ENCODE peak calls at places on chromosomes 12 and 14, in seven cellular contexts. One of them, this sample, is unnamed.

GRCh38 chr12:77577756-77578155 is 252.9 kb upstream of the NAV3 start:
- DNase-seq in right lobe of liver: no peak
- DNase-seq in IMR-90: peak
- DNase-seq in ovary: no peak
- DNase-seq in lower leg skin: no peak
- DNase-seq in thyroid gland: no peak
- DNase-seq in transverse colon: no peak
- DNase-seq in this sample: no peak

GRCh38 chr14:33408291-33408690 is 469.6 kb downstream of the NPAS3 start:
- DNase-seq in right lobe of liver: no peak
- DNase-seq in lower leg skin: no peak
- DNase-seq in transverse colon: no peak
- DNase-seq in IMR-90: no peak
- DNase-seq in ovary: no peak
- DNase-seq in thyroid gland: no peak
- DNase-seq in this sample: no peak

GRCh38 chr14:95149441-95149840 is 7.9 kb downstream of the DICER1 start:
- DNase-seq in right lobe of liver: no peak
- DNase-seq in IMR-90: no peak
- DNase-seq in transverse colon: no peak
- DNase-seq in lower leg skin: no peak
- DNase-seq in ovary: no peak
- DNase-seq in thyroid gland: no peak
- DNase-seq in this sample: no peak

GRCh38 chr12:15534322-15534721 is 212.0 kb downstream of the PTPRO start:
- DNase-seq in lower leg skin: no peak
- DNase-seq in thyroid gland: no peak
- DNase-seq in right lobe of liver: no peak
- DNase-seq in IMR-90: peak
- DNase-seq in ovary: no peak
- DNase-seq in transverse colon: no peak
- DNase-seq in this sample: no peak

GRCh38 chr12:30457621-30458289 is 237.9 kb downstream of the IPO8 start:
- DNase-seq in thyroid gland: no peak
- DNase-seq in right lobe of liver: no peak
- DNase-seq in lower leg skin: no peak
- DNase-seq in ovary: no peak
- DNase-seq in IMR-90: peak
- DNase-seq in transverse colon: no peak
- DNase-seq in this sample: no peak

GRCh38 chr12:25301798-25302197 is 51.1 kb upstream of the KRAS start:
- DNase-seq in ovary: no peak
- DNase-seq in right lobe of liver: no peak
- DNase-seq in lower leg skin: no peak
- DNase-seq in transverse colon: no peak
- DNase-seq in thyroid gland: no peak
- DNase-seq in IMR-90: peak
- DNase-seq in this sample: no peak

GRCh38 chr14:104688505-104688754 is 988 bp upstream of the INF2 start:
- DNase-seq in thyroid gland: no peak
- DNase-seq in transverse colon: no peak
- DNase-seq in IMR-90: no peak
- DNase-seq in ovary: no peak
- DNase-seq in right lobe of liver: no peak
- DNase-seq in lower leg skin: no peak
- DNase-seq in this sample: no peak

GRCh38 chr12:49854976-49855375 is 12.1 kb upstream of the BCDIN3D start:
- DNase-seq in ovary: no peak
- DNase-seq in IMR-90: no peak
- DNase-seq in thyroid gland: no peak
- DNase-seq in transverse colon: no peak
- DNase-seq in right lobe of liver: no peak
- DNase-seq in lower leg skin: no peak
- DNase-seq in this sample: peak

GRCh38 chr14:63594455-63595372 is 47.0 kb downstream of the WDR89 start:
- DNase-seq in thyroid gland: no peak
- DNase-seq in transverse colon: no peak
- DNase-seq in right lobe of liver: no peak
- DNase-seq in lower leg skin: no peak
- DNase-seq in ovary: no peak
- DNase-seq in IMR-90: no peak
- DNase-seq in this sample: no peak

GRCh38 chr12:104576980-104577925 is 120.5 kb downstream of the CHST11 start:
- DNase-seq in IMR-90: peak
- DNase-seq in lower leg skin: no peak
- DNase-seq in transverse colon: no peak
- DNase-seq in right lobe of liver: no peak
- DNase-seq in thyroid gland: no peak
- DNase-seq in ovary: no peak
- DNase-seq in this sample: no peak

GRCh38 chr12:131264625-131265024 is 310.9 kb downstream of the ADGRD1 start:
- DNase-seq in thyroid gland: peak
- DNase-seq in lower leg skin: no peak
- DNase-seq in right lobe of liver: no peak
- DNase-seq in ovary: peak
- DNase-seq in IMR-90: no peak
- DNase-seq in transverse colon: no peak
- DNase-seq in this sample: no peak

GRCh38 chr14:63855272-63855671 is 2.5 kb downstream of the SYNE2 start:
- DNase-seq in lower leg skin: no peak
- DNase-seq in ovary: no peak
- DNase-seq in IMR-90: no peak
- DNase-seq in thyroid gland: peak
- DNase-seq in transverse colon: no peak
- DNase-seq in right lobe of liver: no peak
- DNase-seq in this sample: no peak

GRCh38 chr14:91753501-91754128 is 21.7 kb upstream of the CATSPERB start:
- DNase-seq in ovary: no peak
- DNase-seq in lower leg skin: no peak
- DNase-seq in transverse colon: no peak
- DNase-seq in IMR-90: no peak
- DNase-seq in right lobe of liver: no peak
- DNase-seq in thyroid gland: no peak
- DNase-seq in this sample: no peak

GRCh38 chr12:69359531-69360347 is at the start of gene YEATS4:
- DNase-seq in right lobe of liver: peak
- DNase-seq in transverse colon: peak
- DNase-seq in IMR-90: peak
- DNase-seq in lower leg skin: peak
- DNase-seq in ovary: peak
- DNase-seq in thyroid gland: peak
- DNase-seq in this sample: peak
- TF ChIP-seq POLR2A in right lobe of liver: peak
- TF ChIP-seq POLR2A in transverse colon: peak
- TF ChIP-seq POLR2A in IMR-90: peak
- TF ChIP-seq POLR2A in lower leg skin: no peak
- TF ChIP-seq POLR2A in ovary: peak
- TF ChIP-seq POLR2A in thyroid gland: no peak
- TF ChIP-seq POLR2A in this sample: no peak

GRCh38 chr12:51538149-51538548 is 52.9 kb upstream of the SCN8A start:
- DNase-seq in ovary: no peak
- DNase-seq in transverse colon: no peak
- DNase-seq in lower leg skin: peak
- DNase-seq in right lobe of liver: no peak
- DNase-seq in thyroid gland: no peak
- DNase-seq in IMR-90: no peak
- DNase-seq in this sample: no peak
- H3K4me3 ChIP-seq in ovary: no peak
- H3K4me3 ChIP-seq in transverse colon: no peak
- H3K4me3 ChIP-seq in lower leg skin: no peak
- H3K4me3 ChIP-seq in right lobe of liver: no peak
- H3K4me3 ChIP-seq in thyroid gland: no peak
- H3K4me3 ChIP-seq in IMR-90: no peak
- H3K4me3 ChIP-seq in this sample: no peak

GRCh38 chr12:59396941-59397340 is 198.9 kb upstream of the SLC16A7 start:
- DNase-seq in lower leg skin: no peak
- DNase-seq in thyroid gland: no peak
- DNase-seq in transverse colon: no peak
- DNase-seq in right lobe of liver: no peak
- DNase-seq in IMR-90: peak
- DNase-seq in ovary: no peak
- DNase-seq in this sample: no peak
- TF ChIP-seq POLR2A in lower leg skin: no peak
- TF ChIP-seq POLR2A in thyroid gland: no peak
- TF ChIP-seq POLR2A in transverse colon: no peak
- TF ChIP-seq POLR2A in right lobe of liver: no peak
- TF ChIP-seq POLR2A in IMR-90: no peak
- TF ChIP-seq POLR2A in ovary: no peak
- TF ChIP-seq POLR2A in this sample: no peak

GRCh38 chr12:47811070-47811391 is 8.7 kb downstream of the HDAC7 start:
- DNase-seq in ovary: no peak
- DNase-seq in transverse colon: no peak
- DNase-seq in IMR-90: no peak
- DNase-seq in thyroid gland: peak
- DNase-seq in right lobe of liver: no peak
- DNase-seq in lower leg skin: no peak
- DNase-seq in this sample: no peak

GRCh38 chr12:47807338-47807737 is 12.4 kb downstream of the HDAC7 start:
- DNase-seq in thyroid gland: peak
- DNase-seq in IMR-90: no peak
- DNase-seq in right lobe of liver: no peak
- DNase-seq in lower leg skin: no peak
- DNase-seq in transverse colon: no peak
- DNase-seq in ovary: no peak
- DNase-seq in this sample: no peak

GRCh38 chr12:47808574-47809380 is 10.9 kb downstream of the HDAC7 start:
- DNase-seq in right lobe of liver: no peak
- DNase-seq in thyroid gland: peak
- DNase-seq in IMR-90: peak
- DNase-seq in transverse colon: peak
- DNase-seq in ovary: no peak
- DNase-seq in lower leg skin: no peak
- DNase-seq in this sample: no peak

GRCh38 chr12:47805417-47805816 is 14.3 kb downstream of the HDAC7 start:
- DNase-seq in transverse colon: no peak
- DNase-seq in right lobe of liver: no peak
- DNase-seq in lower leg skin: no peak
- DNase-seq in ovary: no peak
- DNase-seq in IMR-90: peak
- DNase-seq in thyroid gland: no peak
- DNase-seq in this sample: no peak

DNA sequence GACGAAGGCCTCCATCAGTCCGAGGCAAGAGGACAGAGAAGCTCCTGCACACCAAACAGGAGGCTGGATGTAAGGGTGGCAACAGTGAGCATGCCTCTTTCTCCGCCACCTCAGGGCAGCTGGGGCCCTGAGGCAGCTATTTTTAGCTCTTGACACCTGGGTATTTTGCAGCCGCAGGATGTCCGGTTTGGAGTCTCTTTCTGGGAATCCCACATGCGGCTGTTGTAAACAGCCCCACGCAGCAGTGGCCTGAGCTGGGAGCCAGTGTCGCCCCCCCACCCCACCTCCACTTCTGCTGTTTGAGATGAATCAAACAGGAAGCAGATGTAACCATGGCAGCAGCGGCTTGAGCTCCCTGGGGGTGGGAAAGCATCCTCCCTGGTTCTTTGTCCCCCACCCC is 11.7 kb downstream of the HDAC7 start:
- DNase-seq in thyroid gland: peak
- DNase-seq in lower leg skin: no peak
- DNase-seq in transverse colon: peak
- DNase-seq in right lobe of liver: no peak
- DNase-seq in ovary: peak
- DNase-seq in IMR-90: peak
- DNase-seq in this sample: no peak
- H3K4me3 ChIP-seq in thyroid gland: no peak
- H3K4me3 ChIP-seq in lower leg skin: no peak
- H3K4me3 ChIP-seq in transverse colon: no peak
- H3K4me3 ChIP-seq in right lobe of liver: no peak
- H3K4me3 ChIP-seq in ovary: no peak
- H3K4me3 ChIP-seq in IMR-90: no peak
- H3K4me3 ChIP-seq in this sample: no peak

DNA sequence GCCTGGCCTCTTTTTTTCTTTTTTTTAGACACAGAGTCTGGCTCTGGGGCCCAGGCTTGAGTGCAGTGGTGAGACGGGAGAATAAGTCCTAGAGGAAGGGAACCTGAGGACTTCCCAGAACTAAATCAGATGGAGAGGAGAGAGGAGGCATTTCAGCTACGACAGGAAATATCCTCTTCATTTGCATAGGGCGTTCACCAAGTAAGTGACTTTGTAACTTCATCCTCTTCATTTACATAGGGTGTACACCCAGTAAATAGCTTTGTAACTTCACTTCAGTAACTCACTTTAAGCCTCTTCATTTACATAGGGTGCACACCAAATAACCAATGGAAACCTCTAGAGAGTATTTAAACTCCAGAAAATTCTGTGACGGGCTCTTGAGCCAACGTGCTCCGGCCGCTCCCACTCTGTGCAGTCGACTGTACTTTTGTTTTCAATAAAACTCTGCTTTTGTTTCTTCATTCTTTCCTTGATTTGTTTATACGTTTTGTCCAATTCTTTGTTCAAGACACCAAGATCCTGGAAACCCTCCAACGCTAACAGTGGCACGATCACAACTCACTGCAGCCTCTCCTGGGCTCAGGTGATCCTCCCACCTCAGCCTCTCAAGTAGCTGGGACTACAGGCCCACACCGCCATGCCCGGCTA is 21.4 kb upstream of the ANKRD9 start:
- DNase-seq in ovary: no peak
- DNase-seq in IMR-90: no peak
- DNase-seq in right lobe of liver: no peak
- DNase-seq in lower leg skin: no peak
- DNase-seq in transverse colon: no peak
- DNase-seq in thyroid gland: peak
- DNase-seq in this sample: no peak
- TF ChIP-seq POLR2A in ovary: no peak
- TF ChIP-seq POLR2A in IMR-90: no peak
- TF ChIP-seq POLR2A in right lobe of liver: no peak
- TF ChIP-seq POLR2A in lower leg skin: no peak
- TF ChIP-seq POLR2A in transverse colon: peak
- TF ChIP-seq POLR2A in thyroid gland: no peak
- TF ChIP-seq POLR2A in this sample: no peak

GRCh38 chr12:5480953-5481300 is 49.0 kb downstream of the NTF3 start:
- DNase-seq in transverse colon: no peak
- DNase-seq in lower leg skin: no peak
- DNase-seq in right lobe of liver: no peak
- DNase-seq in thyroid gland: no peak
- DNase-seq in ovary: no peak
- DNase-seq in IMR-90: no peak
- DNase-seq in this sample: no peak
- H3K4me3 ChIP-seq in transverse colon: no peak
- H3K4me3 ChIP-seq in lower leg skin: no peak
- H3K4me3 ChIP-seq in right lobe of liver: no peak
- H3K4me3 ChIP-seq in thyroid gland: no peak
- H3K4me3 ChIP-seq in ovary: no peak
- H3K4me3 ChIP-seq in IMR-90: no peak
- H3K4me3 ChIP-seq in this sample: no peak

This sample was measured in stomach.